ENCODE peak calls at places on chromosomes 11 and 22, in nine cellular contexts. U is HS-27A; T is GM19239; M is activated T-cell treated with anti-CD3 and anti-CD28 coated beads, Interleukin-2, amount 50 U/mL, for 4 hours; J is stimulated activated CD8-positive, alpha-beta memory T cell treated with anti-CD3 and anti-CD28 coated beads, Interleukin-4, amount 100 ng/mL, for 1 hour; Z is DMS153; O is EH; A is NCI-H2081; D is activated CD4-positive, alpha-beta T cell treated with anti-CD3 and anti-CD28 coated beads for 36 hours. E is an unnamed sample.

GRCh38 chr22:17569971-17570511 is 6.7 kb downstream of the SLC25A18 start:
- DNase-seq in U (no peak), T (no peak), M (no peak), J (no peak), Z (no peak), O (peak), A (no peak), D (no peak), E (no peak)

GRCh38 chr22:27800250-27801131 is 1.1 kb downstream of the MN1 start:
- DNase-seq in U (no peak), T (no peak), M (no peak), J (no peak), Z (no peak), O (peak), A (no peak), D (no peak), E (no peak)

GRCh38 chr11:44652901-44653644 is 73.7 kb upstream of the TSPAN18 start:
- DNase-seq in U (no peak), T (no peak), M (no peak), J (no peak), Z (no peak), O (no peak), A (no peak), D (no peak), E (no peak)

GRCh38 chr22:21101877-21102638 is 56.3 kb downstream of the LRRC74B start:
- DNase-seq in U (no peak), T (no peak), M (no peak), J (no peak), Z (no peak), O (no peak), A (no peak), D (no peak), E (no peak)

GRCh38 chr22:26610072-26610958 is 7.5 kb downstream of the CRYBB1 start:
- DNase-seq in U (peak), T (peak), M (no peak), J (no peak), Z (no peak), O (peak), A (no peak), D (peak), E (peak)

GRCh38 chr11:4551346-4551979 is 6.5 kb downstream of the OR52M1 start:
- DNase-seq in U (no peak), T (no peak), M (no peak), J (no peak), Z (no peak), O (peak), A (no peak), D (no peak), E (no peak)

GRCh38 chr11:36389006-36389405 is 92.9 kb downstream of the PRR5L start:
- DNase-seq in U (no peak), T (no peak), M (no peak), J (no peak), Z (no peak), O (no peak), A (no peak), D (no peak), E (no peak)

GRCh38 chr11:61972796-61973602 is 5.6 kb upstream of the FTH1 start:
- DNase-seq in U (no peak), T (no peak), M (no peak), J (no peak), Z (no peak), O (no peak), A (no peak), D (peak), E (no peak)

GRCh38 chr11:16239130-16240105 is 116.9 kb downstream of the SOX6 start:
- DNase-seq in U (no peak), T (no peak), M (no peak), J (no peak), Z (no peak), O (peak), A (no peak), D (no peak), E (no peak)

GRCh38 chr11:19441752-19442553 is 201.2 kb upstream of the E2F8 start:
- DNase-seq in U (peak), T (no peak), M (no peak), J (no peak), Z (peak), O (peak), A (no peak), D (peak), E (peak)

GRCh38 chr11:64994318-64994717 is 2.5 kb downstream of the BATF2 start:
- DNase-seq in U (no peak), T (no peak), M (no peak), J (no peak), Z (no peak), O (no peak), A (no peak), D (no peak), E (no peak)